ENCODE peak calls at places on chromosomes 13 and 19, in six cellular contexts. O is body of pancreas, Z is breast epithelium, F is testis, K is gastrocnemius medialis, W is A549. A is an unnamed sample. For H3K4me1, the result is how much of the 10 kb centered on the place peaks cover.

GRCh38 chr13:94415484-94415883 is 64.0 kb downstream of the DCT start:
- DNase-seq in O (no peak), Z (no peak), F (no peak), K (no peak), W (no peak), A (no peak)

GRCh38 chr19:33409035-33409434 is 35.5 kb downstream of the CEBPG start:
- DNase-seq in O (no peak), Z (no peak), F (no peak), K (no peak), W (no peak), A (no peak)

GRCh38 chr13:113907637-113908617 is 44.1 kb upstream of the GAS6 start:
- DNase-seq in O (peak), Z (peak), F (no peak), K (no peak), W (no peak), A (no peak)

GRCh38 chr19:8545743-8546142 is 31.5 kb downstream of the MYO1F start:
- DNase-seq in O (no peak), Z (no peak), F (no peak), K (no peak), W (no peak), A (no peak)

GRCh38 chr19:45526971-45527370 is 19.7 kb downstream of the VASP start:
- DNase-seq in O (no peak), Z (no peak), F (no peak), K (no peak), W (no peak), A (no peak)

GRCh38 chr19:610071-610800 is 20.6 kb downstream of the HCN2 start:
- DNase-seq in O (no peak), Z (no peak), F (peak), K (no peak), W (no peak), A (no peak)

GRCh38 chr19:13937479-13938360 is 497 bp downstream of the PODNL1 start:
- DNase-seq in O (no peak), Z (no peak), F (no peak), K (no peak), W (no peak), A (no peak)

GRCh38 chr13:72959643-72960042 is 99.2 kb upstream of the KLF5 start:
- DNase-seq in O (no peak), Z (no peak), F (no peak), K (no peak), W (no peak), A (no peak)

GRCh38 chr13:30156270-30156669 is 151.1 kb downstream of the KATNAL1 start:
- DNase-seq in O (no peak), Z (no peak), F (no peak), K (no peak), W (no peak), A (no peak)

GRCh38 chr19:6113616-6114188 is 3.4 kb upstream of the RFX2 start:
- DNase-seq in O (no peak), Z (no peak), F (no peak), K (no peak), W (no peak), A (no peak)

GRCh38 chr13:70490320-70490935 is 382.2 kb upstream of the KLHL1 start:
- DNase-seq in O (no peak), Z (no peak), F (no peak), K (no peak), W (no peak), A (no peak)

GRCh38 chr13:21557995-21558394 is 46.0 kb downstream of the MICU2 start:
- DNase-seq in O (no peak), Z (no peak), F (no peak), K (no peak), W (peak), A (no peak)

GRCh38 chr19:10565028-10565566 is 713 bp downstream of the KRI1 start:
- DNase-seq in O (peak), Z (peak), F (no peak), K (no peak), W (peak), A (no peak)

GRCh38 chr19:38852231-38853044 is 2.7 kb upstream of the HNRNPL start:
- DNase-seq in O (peak), Z (peak), F (peak), K (no peak), W (peak), A (peak)

GRCh38 chr13:41006296-41006695 is 12.8 kb downstream of the ELF1 start:
- DNase-seq in O (no peak), Z (no peak), F (no peak), K (no peak), W (no peak), A (no peak)

GRCh38 chr13:23322353-23323336 is 110.9 kb downstream of the SACS start:
- DNase-seq in O (no peak), Z (no peak), F (no peak), K (peak), W (no peak), A (no peak)

GRCh38 chr13:34037636-34038325 is 219.8 kb downstream of the RFC3 start:
- DNase-seq in O (no peak), Z (no peak), F (no peak), K (no peak), W (no peak), A (no peak)

GRCh38 chr13:50319603-50320296 is 304.5 kb downstream of the KCNRG start:
- DNase-seq in O (peak), Z (peak), F (no peak), K (no peak), W (no peak), A (no peak)

GRCh38 chr13:38868399-38868798 is 122.2 kb downstream of the STOML3 start:
- DNase-seq in O (no peak), Z (no peak), F (no peak), K (no peak), W (no peak), A (no peak)

GRCh38 chr13:113122571-113123225 is at the start of gene F10:
- DNase-seq in O (peak), Z (no peak), F (peak), K (peak), W (no peak), A (peak)

GRCh38 chr19:52941941-52942370 is 18.7 kb upstream of the ZNF888 start:
- DNase-seq in O (peak), Z (no peak), F (peak), K (no peak), W (no peak), A (no peak)

GRCh38 chr13:49806126-49806536 is 13.6 kb upstream of the KPNA3 start:
- DNase-seq in O (no peak), Z (no peak), F (no peak), K (no peak), W (no peak), A (no peak)

GRCh38 chr13:48749144-48749543 is 95.4 kb downstream of the CYSLTR2 start:
- DNase-seq in O (no peak), Z (no peak), F (no peak), K (no peak), W (no peak), A (peak)

GRCh38 chr13:37481005-37481857 is 117.3 kb downstream of the POSTN start:
- DNase-seq in O (no peak), Z (no peak), F (no peak), K (no peak), W (no peak), A (no peak)

GRCh38 chr13:83449666-83450395 is 432.4 kb downstream of the SLITRK1 start:
- DNase-seq in O (no peak), Z (no peak), F (no peak), K (no peak), W (peak), A (no peak)

GRCh38 chr19:42655748-42656147 is 61.0 kb upstream of the CEACAM8 start:
- DNase-seq in O (peak), Z (peak), F (no peak), K (no peak), W (no peak), A (no peak)

GRCh38 chr13:60431108-60431700 is 34.2 kb downstream of the TDRD3 start:
- DNase-seq in O (no peak), Z (no peak), F (no peak), K (no peak), W (peak), A (no peak)

GRCh38 chr19:38377052-38377451 is 2.7 kb downstream of the PSMD8 start:
- DNase-seq in O (no peak), Z (no peak), F (no peak), K (no peak), W (no peak), A (no peak)

GRCh38 chr19:43519436-43520088 is 7.4 kb downstream of the ETHE1 start:
- DNase-seq in O (peak), Z (peak), F (peak), K (peak), W (peak), A (peak)

GRCh38 chr13:46288570-46289259 is 77.0 kb downstream of the LRRC63 start:
- DNase-seq in O (no peak), Z (no peak), F (no peak), K (no peak), W (peak), A (no peak)

GRCh38 chr13:110347535-110348308 is 40.6 kb downstream of the COL4A2 start:
- DNase-seq in O (no peak), Z (peak), F (no peak), K (no peak), W (peak), A (no peak)

GRCh38 chr13:110345701-110346100 is 38.6 kb downstream of the COL4A2 start:
- DNase-seq in O (no peak), Z (no peak), F (no peak), K (no peak), W (no peak), A (no peak)

GRCh38 chr13:110346661-110347067 is 39.6 kb downstream of the COL4A2 start:
- DNase-seq in O (no peak), Z (no peak), F (no peak), K (no peak), W (no peak), A (no peak)

GRCh38 chr13:110348309-110348625 is 41.2 kb downstream of the COL4A2 start:
- DNase-seq in O (no peak), Z (no peak), F (no peak), K (no peak), W (no peak), A (no peak)

DNA sequence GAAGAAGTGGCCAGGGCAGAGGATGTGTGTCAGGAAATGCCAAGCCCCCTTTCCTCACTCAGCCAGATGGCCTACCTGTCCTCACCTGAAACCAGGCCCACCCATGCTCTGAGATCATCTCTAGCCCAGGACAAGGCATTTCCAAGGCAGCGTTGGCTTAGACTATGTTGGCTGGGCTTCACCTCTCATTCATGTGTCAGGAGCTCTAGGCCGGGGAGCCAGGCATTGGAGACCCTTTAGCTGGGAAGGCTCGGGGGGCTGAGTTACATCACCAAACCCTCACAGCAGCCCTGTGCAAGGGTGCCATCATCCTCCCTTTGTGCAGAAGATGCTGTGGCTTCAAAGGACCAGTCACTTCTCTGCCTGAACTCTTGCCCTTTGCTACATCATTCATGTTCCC is 40.0 kb downstream of the COL4A2 start:
- DNase-seq in O (no peak), Z (no peak), F (no peak), K (no peak), W (no peak), A (no peak)
- TF ChIP-seq POLR2A in O (no peak), Z (no peak), F (no peak), K (no peak), W (no peak), A (no peak)

GRCh38 chr13:98528663-98529064 is 48.2 kb downstream of the STK24 start:
- DNase-seq in O (no peak), Z (no peak), F (no peak), K (no peak), W (no peak), A (no peak)

GRCh38 chr13:98532254-98532653 is 44.7 kb downstream of the STK24 start:
- DNase-seq in O (no peak), Z (no peak), F (no peak), K (no peak), W (no peak), A (no peak)

GRCh38 chr13:98530236-98530635 is 46.7 kb downstream of the STK24 start:
- DNase-seq in O (no peak), Z (no peak), F (no peak), K (no peak), W (no peak), A (no peak)

GRCh38 chr13:98527526-98527925 is 49.4 kb downstream of the STK24 start:
- DNase-seq in O (no peak), Z (no peak), F (no peak), K (no peak), W (no peak), A (no peak)

DNA sequence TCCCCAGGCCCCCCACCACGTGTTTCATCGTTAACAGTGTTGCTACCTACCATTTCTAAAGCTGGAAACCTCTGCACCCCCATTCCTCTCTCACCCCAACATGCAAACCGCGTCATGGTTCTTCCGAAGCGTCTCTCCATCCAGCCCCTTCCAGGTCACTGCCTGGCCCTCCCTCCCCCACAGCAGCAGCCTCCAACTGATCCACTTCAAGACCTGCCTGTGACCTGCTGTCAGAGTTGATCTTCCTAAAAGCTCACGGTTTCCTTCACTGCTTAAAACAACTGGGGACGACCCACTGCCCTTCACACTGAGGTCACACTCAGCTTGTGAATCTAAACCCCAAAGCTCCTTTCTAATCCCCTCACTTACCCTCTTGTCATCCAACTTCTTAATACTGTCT is 47.7 kb downstream of the STK24 start:
- DNase-seq in O (no peak), Z (no peak), F (no peak), K (no peak), W (no peak), A (no peak)
- H3K4me1 ChIP-seq in O (under half), Z (under half), F (under half), K (half or more), W (under half), A (half or more)

DNA sequence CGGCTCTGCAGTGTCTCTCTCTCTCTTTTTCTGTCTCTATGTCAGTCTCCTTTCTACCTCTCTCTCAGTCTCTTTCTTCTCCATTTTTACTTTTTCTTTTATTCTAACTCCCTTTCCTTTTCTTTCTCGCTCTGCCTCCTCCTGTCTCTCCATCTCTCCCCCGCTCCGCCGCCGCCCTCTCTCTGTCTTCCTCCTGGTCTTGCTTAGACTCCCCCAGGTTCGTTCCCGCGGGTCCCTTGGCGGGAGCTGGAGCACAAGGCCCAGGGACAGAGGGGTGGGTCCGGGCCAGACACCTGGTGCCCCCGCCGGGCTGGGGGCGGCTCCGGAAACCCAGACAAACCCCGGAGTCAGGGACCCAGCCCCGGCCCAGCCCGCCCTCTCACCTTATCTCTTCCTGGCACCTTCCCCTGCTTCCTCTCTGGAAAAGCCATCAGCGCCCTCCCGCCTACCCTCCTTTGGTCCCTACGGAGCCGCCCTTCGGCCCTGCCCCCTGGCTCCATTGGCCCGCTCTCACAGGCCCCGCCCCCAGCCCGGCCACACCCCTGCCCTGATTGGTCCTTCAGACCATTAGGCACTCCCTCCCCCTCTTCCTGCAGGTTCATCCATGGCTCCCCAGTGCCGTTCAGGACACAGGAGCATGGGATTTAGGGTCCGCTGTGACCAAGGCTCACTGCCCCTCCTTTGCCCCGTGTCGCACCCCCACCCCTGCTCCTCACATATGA is 15.4 kb upstream of the NOP53 start:
- DNase-seq in O (peak), Z (peak), F (peak), K (peak), W (peak), A (peak)
- TF ChIP-seq POLR2A in O (no peak), Z (no peak), F (no peak), K (no peak), W (peak), A (no peak)

DNA sequence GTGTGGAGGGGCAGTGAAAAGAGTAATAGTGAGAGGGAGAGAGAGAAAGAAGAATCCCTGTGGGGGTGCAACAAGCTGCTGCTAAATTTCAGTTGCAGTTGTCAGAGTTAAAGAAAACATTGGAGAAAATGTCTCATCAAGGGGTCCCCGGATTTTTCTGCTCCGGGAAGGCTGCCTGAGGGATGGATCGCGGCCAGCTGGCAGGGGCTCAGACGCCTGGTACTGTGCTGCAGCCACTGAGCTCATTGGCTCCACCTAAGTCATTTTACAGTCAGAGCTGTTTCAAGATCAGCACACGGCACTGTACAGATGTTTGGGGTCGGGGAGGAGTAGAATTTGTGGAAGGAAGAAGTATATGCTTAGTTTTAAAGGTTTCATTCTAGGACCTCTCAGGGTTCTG is 106.2 kb downstream of the SHISA2 start:
- DNase-seq in O (no peak), Z (no peak), F (no peak), K (no peak), W (no peak), A (no peak)
- H3K4me1 ChIP-seq in O (under half), Z (under half), F (under half), K (under half), W (under half), A (under half)

GRCh38 chr19:49684251-49684982 is 5.0 kb upstream of the ADM5 start:
- DNase-seq in O (no peak), Z (no peak), F (no peak), K (no peak), W (peak), A (no peak)
- TF ChIP-seq POLR2A in O (no peak), Z (no peak), F (no peak), K (no peak), W (no peak), A (no peak)

GRCh38 chr13:27621116-27621365 is 651 bp upstream of the POLR1D start:
- DNase-seq in O (no peak), Z (no peak), F (no peak), K (no peak), W (no peak), A (no peak)

GRCh38 chr13:27617801-27618411 is 2.4 kb downstream of the LNX2 start:
- DNase-seq in O (peak), Z (no peak), F (no peak), K (no peak), W (no peak), A (no peak)

GRCh38 chr13:27619711-27620376 is 485 bp downstream of the LNX2 start:
- DNase-seq in O (no peak), Z (peak), F (peak), K (peak), W (peak), A (peak)

GRCh38 chr13:27620377-27621115 is at the start of gene LNX2:
- DNase-seq in O (peak), Z (peak), F (peak), K (peak), W (peak), A (peak)

DNA sequence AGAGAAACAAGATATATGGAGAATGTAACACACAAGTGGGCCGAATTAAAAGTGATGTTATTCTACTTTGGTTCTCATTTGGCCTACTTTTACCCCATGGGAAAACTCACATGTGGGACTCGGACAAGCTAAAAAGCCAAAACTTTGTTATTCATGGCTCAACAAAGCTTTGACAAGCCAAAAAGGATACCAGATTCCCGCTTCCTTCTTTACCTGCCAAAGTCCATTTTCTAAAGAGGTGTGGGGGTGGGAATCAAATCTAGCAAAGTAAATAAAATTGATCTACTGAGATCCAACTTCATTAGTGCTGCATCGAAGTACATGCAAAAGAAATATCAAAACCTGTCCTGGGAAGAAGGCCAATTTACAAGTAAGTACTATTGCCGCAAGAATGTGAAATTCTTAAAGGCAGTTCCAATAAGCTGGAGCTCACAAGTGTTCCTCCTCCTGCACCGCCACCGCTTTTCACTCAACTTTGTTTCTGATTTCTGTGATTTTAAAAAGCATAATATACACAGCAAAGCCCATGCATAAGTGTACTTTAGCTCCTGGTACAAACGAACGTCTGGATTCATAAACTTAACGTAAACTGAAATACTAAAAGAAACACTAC is 1.1 kb downstream of the LNX2 start:
- DNase-seq in O (peak), Z (no peak), F (no peak), K (no peak), W (no peak), A (no peak)
- H3K4me1 ChIP-seq in O (half or more), Z (under half), F (under half), K (under half), W (under half), A (under half)

A was measured in heart left ventricle.